ENCODE peak calls at places on chromosome 6, in eight cellular contexts. V is left ventricle myocardium inferior, Z is neural progenitor cell, D is H1, W is fibroblast of lung, M is psoas muscle, Q is heart left ventricle, K is tibial nerve. R is an unnamed sample. For H3K4me1 and H3K27me3, the result is how much of the 10 kb centered on the place peaks cover.

GRCh38 chr6:111804627-111805235 is 68.5 kb downstream of the FYN start:
- DNase-seq in V (no peak), Z (no peak), D (no peak), W (peak), M (no peak), Q (no peak), K (no peak), R (no peak)

GRCh38 chr6:26290941-26291340 is 74.1 kb upstream of the BTN3A2 start:
- DNase-seq in V (no peak), Z (no peak), D (no peak), W (no peak), M (no peak), Q (no peak), K (no peak), R (no peak)

GRCh38 chr6:99232003-99232402 is 117.5 kb downstream of the FAXC start:
- DNase-seq in V (no peak), Z (no peak), D (no peak), W (no peak), M (no peak), Q (no peak), K (no peak), R (no peak)

GRCh38 chr6:137873273-137873762 is 6.3 kb downstream of the TNFAIP3 start:
- DNase-seq in V (peak), Z (no peak), D (no peak), W (peak), M (peak), Q (peak), K (peak), R (peak)

GRCh38 chr6:29602564-29603361 is 17.8 kb downstream of the OR2H2 start:
- DNase-seq in V (no peak), Z (peak), D (peak), W (peak), M (no peak), Q (no peak), K (no peak), R (no peak)

GRCh38 chr6:140871911-140872310 is 1260.8 kb upstream of the GJE1 start:
- DNase-seq in V (no peak), Z (no peak), D (no peak), W (peak), M (no peak), Q (no peak), K (no peak), R (no peak)

GRCh38 chr6:43669050-43669921 is 18.3 kb downstream of the MRPS18A start:
- DNase-seq in V (peak), Z (peak), D (no peak), W (peak), M (peak), Q (peak), K (peak), R (no peak)

GRCh38 chr6:116695398-116695797 is 14.4 kb downstream of the KPNA5 start:
- DNase-seq in V (no peak), Z (no peak), D (no peak), W (peak), M (no peak), Q (no peak), K (no peak), R (no peak)

GRCh38 chr6:5541751-5542432 is 280.6 kb downstream of the FARS2 start:
- DNase-seq in V (no peak), Z (no peak), D (no peak), W (no peak), M (no peak), Q (no peak), K (no peak), R (no peak)

GRCh38 chr6:138614151-138614550 is 114.9 kb upstream of the NHSL1 start:
- DNase-seq in V (no peak), Z (no peak), D (no peak), W (no peak), M (no peak), Q (no peak), K (no peak), R (no peak)

DNA sequence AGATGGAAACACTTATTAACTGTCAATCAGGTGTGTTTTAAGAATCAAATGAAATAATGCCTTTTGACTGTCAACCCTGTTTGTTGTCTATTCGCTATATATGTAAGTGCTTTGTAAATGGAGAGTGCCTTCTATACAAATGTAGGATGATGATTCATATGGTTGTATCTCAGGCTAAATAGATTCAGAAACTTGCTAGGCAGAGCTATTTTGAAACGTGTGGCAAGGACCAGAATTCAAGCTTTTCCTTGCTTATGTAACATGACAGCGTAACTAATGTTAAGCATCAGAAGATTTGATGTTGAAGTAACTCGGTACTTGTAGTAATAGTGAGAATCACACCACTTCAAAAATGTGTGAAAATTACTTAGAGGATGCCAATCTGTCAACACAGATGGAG is 3.4 kb downstream of the OGFRL1 start:
- DNase-seq in V (no peak), Z (no peak), D (no peak), W (no peak), M (no peak), Q (no peak), K (no peak), R (no peak)
- H3K4me1 ChIP-seq in V (half or more), Z (under half), D (under half), W (under half), M (under half), Q (under half), K (under half), R (under half)

GRCh38 chr6:84078335-84078734 is 44.8 kb downstream of the MRAP2 start:
- DNase-seq in V (no peak), Z (peak), D (no peak), W (no peak), M (no peak), Q (no peak), K (no peak), R (no peak)
- H3K4me3 ChIP-seq in V (no peak), Z (no peak), D (no peak), W (no peak), M (no peak), Q (no peak), K (no peak), R (no peak)

GRCh38 chr6:63571382-63571882 is 848 bp upstream of the LOC128125822 start:
- DNase-seq in V (no peak), Z (no peak), D (no peak), W (peak), M (no peak), Q (no peak), K (no peak), R (no peak)

GRCh38 chr6:63567966-63568365 is 4.3 kb upstream of the LOC128125822 start:
- DNase-seq in V (no peak), Z (no peak), D (no peak), W (no peak), M (no peak), Q (no peak), K (no peak), R (no peak)

GRCh38 chr6:63560806-63561672 is 11.2 kb upstream of the LOC128125822 start:
- DNase-seq in V (no peak), Z (no peak), D (no peak), W (peak), M (no peak), Q (no peak), K (no peak), R (no peak)

GRCh38 chr6:63565058-63565726 is 7.1 kb upstream of the LOC128125822 start:
- DNase-seq in V (no peak), Z (no peak), D (no peak), W (no peak), M (no peak), Q (no peak), K (no peak), R (no peak)

DNA sequence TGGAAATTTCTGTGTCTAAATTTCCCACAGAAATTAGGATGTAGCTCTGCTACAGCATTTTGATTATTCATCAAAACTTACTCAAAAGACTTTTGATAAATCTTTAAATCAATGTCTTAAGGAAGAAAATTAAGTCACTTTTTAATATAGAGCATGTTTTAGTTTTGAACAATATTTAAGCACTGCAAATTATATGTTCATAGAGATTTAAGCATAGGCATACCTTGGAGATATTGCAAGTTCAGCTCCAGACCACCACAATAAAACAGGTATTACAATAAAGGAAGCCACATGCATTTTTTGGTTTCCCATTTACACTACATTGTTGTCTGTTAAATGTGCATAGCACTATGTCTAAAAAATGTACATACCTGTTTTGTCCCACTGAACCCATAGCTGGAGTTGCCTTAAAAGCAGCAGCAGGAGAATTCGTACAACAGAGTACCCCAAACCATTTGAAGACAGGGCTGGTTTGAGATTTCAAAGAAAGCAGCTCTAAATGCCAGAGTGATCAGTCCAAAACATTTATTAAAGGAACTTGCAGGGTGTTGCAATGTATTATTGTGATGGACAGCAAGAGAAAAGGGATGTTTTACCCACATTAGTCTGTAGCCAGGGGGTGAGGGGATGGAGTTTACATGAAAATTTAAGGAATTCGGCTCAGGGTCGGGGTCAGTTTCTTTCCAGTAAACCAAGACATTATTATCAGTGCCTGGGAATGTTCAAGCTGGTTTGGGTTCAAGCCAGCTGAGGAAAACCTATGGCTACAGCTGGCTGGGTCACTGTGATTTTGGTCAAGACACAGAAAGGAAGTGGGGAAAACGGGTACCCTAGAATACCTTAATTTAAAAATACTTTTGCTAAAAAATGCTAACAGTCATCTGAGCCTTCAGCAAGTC is 6.3 kb upstream of the LOC128125822 start:
- DNase-seq in V (no peak), Z (no peak), D (no peak), W (peak), M (no peak), Q (no peak), K (no peak), R (no peak)
- H3K27me3 ChIP-seq in V (under half), Z (under half), D (under half), W (under half), M (under half), Q (under half), K (under half), R (under half)

DNA sequence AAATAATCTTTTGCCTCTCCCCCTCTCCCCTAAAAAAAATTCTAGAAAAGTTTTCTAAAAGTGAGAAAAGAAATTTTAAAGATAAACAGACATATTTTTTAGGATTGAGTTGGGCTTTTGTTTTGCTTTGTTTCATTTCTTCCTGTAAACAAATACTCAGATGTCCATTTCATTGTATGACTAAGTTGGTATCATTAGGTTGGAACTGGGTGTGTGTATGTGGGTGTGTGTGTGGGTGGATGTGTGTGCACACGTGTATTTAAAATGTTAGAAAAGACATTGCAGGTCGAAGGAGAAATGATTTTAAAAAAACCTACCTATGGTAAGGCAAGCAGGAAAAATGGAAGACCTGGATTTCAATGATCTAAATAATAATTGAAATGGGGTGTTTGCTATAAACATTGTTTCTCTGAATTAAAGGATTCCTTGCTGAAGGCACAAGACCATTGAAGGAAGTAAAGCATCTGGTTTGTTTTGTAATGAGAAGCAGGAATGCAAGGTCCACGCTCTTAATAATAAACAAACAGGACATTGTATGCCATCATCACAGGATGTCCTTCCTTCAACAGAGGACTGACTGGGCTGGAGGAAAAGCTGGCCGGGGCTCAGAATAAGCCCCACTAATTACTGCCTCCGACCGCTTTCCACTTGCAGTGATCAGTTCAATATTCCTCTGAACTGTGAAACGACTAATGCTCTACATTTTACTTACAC is 1.0 kb upstream of the PRDM1 start:
- DNase-seq in V (no peak), Z (peak), D (no peak), W (peak), M (no peak), Q (no peak), K (no peak), R (no peak)
- H3K4me1 ChIP-seq in V (under half), Z (half or more), D (under half), W (under half), M (under half), Q (under half), K (under half), R (under half)

GRCh38 chr6:2852921-2853322 is 11.3 kb upstream of the SERPINB1 start:
- DNase-seq in V (no peak), Z (no peak), D (no peak), W (no peak), M (no peak), Q (no peak), K (no peak), R (no peak)

GRCh38 chr6:2853766-2854393 is 12.2 kb upstream of the SERPINB1 start:
- DNase-seq in V (no peak), Z (peak), D (no peak), W (peak), M (no peak), Q (peak), K (no peak), R (peak)

GRCh38 chr6:2855061-2855519 is 13.4 kb upstream of the SERPINB1 start:
- DNase-seq in V (no peak), Z (peak), D (no peak), W (no peak), M (no peak), Q (no peak), K (no peak), R (no peak)

GRCh38 chr6:2852514-2852855 is 10.8 kb upstream of the SERPINB1 start:
- DNase-seq in V (no peak), Z (no peak), D (no peak), W (no peak), M (no peak), Q (no peak), K (no peak), R (no peak)

GRCh38 chr6:2854394-2854982 is 12.8 kb upstream of the SERPINB1 start:
- DNase-seq in V (no peak), Z (no peak), D (no peak), W (no peak), M (no peak), Q (peak), K (no peak), R (no peak)
- H3K4me3 ChIP-seq in V (peak), Z (no peak), D (no peak), W (peak), M (peak), Q (no peak), K (peak), R (peak)

GRCh38 chr6:2019051-2019450 is 226.4 kb downstream of the GMDS start:
- DNase-seq in V (no peak), Z (no peak), D (no peak), W (no peak), M (no peak), Q (no peak), K (no peak), R (no peak)

GRCh38 chr6:2020909-2021308 is 224.5 kb downstream of the GMDS start:
- DNase-seq in V (no peak), Z (no peak), D (no peak), W (peak), M (no peak), Q (no peak), K (no peak), R (no peak)

GRCh38 chr6:2016040-2016439 is 229.4 kb downstream of the GMDS start:
- DNase-seq in V (no peak), Z (no peak), D (no peak), W (no peak), M (no peak), Q (no peak), K (no peak), R (no peak)

GRCh38 chr6:2026133-2026532 is 219.3 kb downstream of the GMDS start:
- DNase-seq in V (no peak), Z (no peak), D (no peak), W (no peak), M (no peak), Q (no peak), K (no peak), R (no peak)

GRCh38 chr6:2021713-2022125 is 223.7 kb downstream of the GMDS start:
- DNase-seq in V (peak), Z (peak), D (no peak), W (peak), M (peak), Q (peak), K (peak), R (no peak)
- H3K27me3 ChIP-seq in V (under half), Z (under half), D (under half), W (under half), M (under half), Q (under half), K (under half), R (under half)

GRCh38 chr6:30603961-30604360 is 13.1 kb downstream of the PPP1R10 start:
- DNase-seq in V (no peak), Z (no peak), D (no peak), W (no peak), M (no peak), Q (no peak), K (no peak), R (no peak)
- H3K4me1 ChIP-seq in V (under half), Z (under half), D (under half), W (under half), M (under half), Q (under half), K (under half), R (under half)

GRCh38 chr6:73371984-73372383 is 2.3 kb upstream of the OOEP start:
- DNase-seq in V (no peak), Z (no peak), D (no peak), W (no peak), M (no peak), Q (no peak), K (no peak), R (no peak)

GRCh38 chr6:73367761-73368355 is 1.8 kb downstream of the OOEP start:
- DNase-seq in V (no peak), Z (no peak), D (no peak), W (no peak), M (no peak), Q (no peak), K (no peak), R (no peak)

GRCh38 chr6:73369563-73369962 is at the start of gene OOEP:
- DNase-seq in V (no peak), Z (no peak), D (no peak), W (no peak), M (no peak), Q (no peak), K (no peak), R (no peak)

GRCh38 chr6:73368675-73369074 is 1.0 kb downstream of the OOEP start:
- DNase-seq in V (no peak), Z (no peak), D (no peak), W (no peak), M (no peak), Q (no peak), K (no peak), R (no peak)

DNA sequence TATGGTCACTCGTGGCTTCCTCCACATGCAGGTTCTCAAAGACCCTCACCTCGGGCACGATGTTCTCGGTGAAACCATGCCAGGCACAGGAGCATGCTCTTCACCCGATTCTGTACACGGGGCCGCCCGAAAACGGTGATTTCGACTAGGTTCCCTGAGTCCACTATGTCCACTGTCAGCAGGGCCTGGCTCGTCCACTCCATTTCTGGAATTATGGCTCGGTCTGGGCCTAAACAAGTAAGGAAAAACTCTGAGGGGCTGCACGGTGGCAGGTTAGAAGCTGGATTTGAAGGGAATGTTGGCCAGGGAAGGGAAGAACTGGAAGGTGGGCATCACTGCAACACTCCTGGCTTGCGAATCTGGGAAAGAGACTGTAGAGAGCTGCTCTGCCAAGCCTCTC is 540 bp downstream of the OOEP start:
- DNase-seq in V (no peak), Z (no peak), D (no peak), W (no peak), M (no peak), Q (no peak), K (no peak), R (no peak)
- H3K4me3 ChIP-seq in V (no peak), Z (no peak), D (no peak), W (no peak), M (no peak), Q (no peak), K (no peak), R (no peak)

DNA sequence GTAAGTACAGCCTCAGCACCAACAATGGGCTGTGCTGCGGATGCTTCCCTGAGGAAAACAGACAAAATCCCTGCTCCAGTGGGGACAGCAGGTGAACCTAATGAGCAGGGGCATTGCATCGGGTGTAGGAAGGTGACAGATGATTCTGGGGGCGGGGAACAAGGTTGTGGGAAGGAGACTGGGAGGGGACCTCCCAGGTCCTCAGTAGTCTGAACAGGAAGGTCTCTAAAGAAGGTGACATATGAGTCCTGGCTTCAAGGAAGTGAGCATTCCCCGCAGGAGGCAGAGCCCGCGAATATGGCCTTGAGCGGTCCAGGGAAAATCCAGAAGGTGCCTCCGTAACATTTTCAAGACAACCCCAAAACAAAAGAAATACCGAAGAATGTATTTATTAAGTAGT is 19.4 kb downstream of the ULBP1 start:
- DNase-seq in V (no peak), Z (peak), D (no peak), W (no peak), M (no peak), Q (no peak), K (no peak), R (no peak)
- H3K27me3 ChIP-seq in V (half or more), Z (half or more), D (half or more), W (under half), M (under half), Q (half or more), K (half or more), R (under half)

GRCh38 chr6:149140137-149140909 is 177.2 kb upstream of the TAB2 start:
- DNase-seq in V (no peak), Z (no peak), D (no peak), W (no peak), M (no peak), Q (no peak), K (no peak), R (no peak)
- H3K4me1 ChIP-seq in V (under half), Z (under half), D (under half), W (under half), M (under half), Q (under half), K (under half), R (under half)

R was measured in ascending aorta.